ENCODE peak calls at places on chromosomes 13 and 19, in seven cellular contexts. K, P, E, L, W, F and Q are unnamed samples.

GRCh38 chr13:99033814-99034213 is 56.0 kb upstream of the DOCK9 start:
- DNase-seq in K (no peak), P (no peak), W (peak), L (no peak), F (no peak), E (no peak), Q (no peak)

GRCh38 chr13:44868397-44868796 is 120.9 kb downstream of the NUFIP1 start:
- DNase-seq in E (no peak), K (no peak), L (no peak), P (no peak), W (no peak), F (no peak), Q (no peak)

GRCh38 chr13:41178040-41178439 is 16.3 kb downstream of the KBTBD7 start:
- DNase-seq in P (no peak), L (no peak), F (no peak), W (no peak), E (no peak), K (no peak), Q (no peak)

GRCh38 chr19:55304980-55305379 is 20.2 kb downstream of the TMEM150B start:
- DNase-seq in W (no peak), E (no peak), F (no peak), P (no peak), K (no peak), L (no peak), Q (no peak)

GRCh38 chr13:72884111-72884510 is 102.2 kb downstream of the PIBF1 start:
- DNase-seq in L (no peak), E (no peak), K (no peak), P (no peak), W (no peak), F (no peak), Q (no peak)

GRCh38 chr13:45851171-45851889 is at the start of gene SIAH3:
- DNase-seq in P (no peak), E (no peak), W (peak), L (no peak), F (no peak), K (no peak), Q (no peak)

GRCh38 chr13:35470671-35471465 is 5.6 kb downstream of the MAB21L1 start:
- DNase-seq in F (peak), W (no peak), E (peak), P (peak), L (peak), K (peak), Q (no peak)

GRCh38 chr13:90336507-90336906 is 1011.0 kb upstream of the MIR17HG start:
- DNase-seq in W (no peak), K (no peak), F (no peak), E (no peak), L (no peak), P (no peak), Q (no peak)

GRCh38 chr19:13033819-13034611 is 38.7 kb downstream of the NFIX start:
- DNase-seq in E (peak), P (peak), L (peak), W (peak), K (no peak), F (no peak), Q (peak)